ENCODE peak calls at places on chromosome 6, in five cellular contexts. Z is endothelial cell of umbilical vein, C is HCT116, S is HepG2, E is H1. X is an unnamed sample.

GRCh38 chr6:72890233-72890632 is 268.4 kb downstream of the KCNQ5 start:
- DNase-seq in Z (no peak), C (no peak), S (no peak), E (no peak), X (no peak)

GRCh38 chr6:118249680-118250079 is 298.4 kb upstream of the PLN start:
- DNase-seq in Z (peak; percentile 18), C (no peak), S (no peak), E (no peak), X (peak; percentile 59)

GRCh38 chr6:86193821-86194220 is 551.1 kb upstream of the SYNCRIP start:
- DNase-seq in Z (no peak), C (no peak), S (no peak), E (no peak), X (no peak)

GRCh38 chr6:81763968-81764367 is 11.5 kb upstream of the TENT5A start:
- DNase-seq in Z (no peak), C (no peak), S (peak; percentile 50), E (no peak), X (no peak)

GRCh38 chr6:14108571-14109410 is 8.8 kb upstream of the CD83 start:
- DNase-seq in Z (no peak), C (no peak), S (no peak), E (no peak), X (no peak)

GRCh38 chr6:147621280-147621679 is 112.8 kb downstream of the SAMD5 start:
- DNase-seq in Z (no peak), C (no peak), S (peak; percentile 13), E (no peak), X (no peak)

GRCh38 chr6:50602191-50602810 is 111.0 kb upstream of the TFAP2D start:
- DNase-seq in Z (peak; percentile 37), C (peak; percentile 2), S (peak; percentile 41), E (no peak), X (peak; percentile 32)

GRCh38 chr6:157688960-157689599 is 134.0 kb upstream of the SNX9 start:
- DNase-seq in Z (peak; percentile 30), C (peak; percentile 27), S (no peak), E (no peak), X (no peak)

GRCh38 chr6:14441371-14441781 is 323.8 kb downstream of the CD83 start:
- DNase-seq in Z (no peak), C (no peak), S (no peak), E (no peak), X (no peak)

GRCh38 chr6:101114703-101115102 is 233.6 kb upstream of the ASCC3 start:
- DNase-seq in Z (no peak), C (peak; percentile 18), S (peak; percentile 10), E (no peak), X (peak; percentile 79)

GRCh38 chr6:27685278-27685677 is 212.4 kb upstream of the ZNF184 start:
- DNase-seq in Z (no peak), C (no peak), S (no peak), E (no peak), X (no peak)

GRCh38 chr6:114534813-114535212 is 192.0 kb upstream of the HS3ST5 start:
- DNase-seq in Z (no peak), C (no peak), S (no peak), E (no peak), X (peak; percentile 76)

GRCh38 chr6:39770476-39770875 is 21.7 kb upstream of the DAAM2 start:
- DNase-seq in Z (no peak), C (no peak), S (no peak), E (no peak), X (no peak)

GRCh38 chr6:20211037-20211940 is 980 bp downstream of the MBOAT1 start:
- DNase-seq in Z (peak; percentile 42), C (no peak), S (no peak), E (no peak), X (no peak)

GRCh38 chr6:79520534-79520933 is 16.7 kb downstream of the LCA5 start:
- DNase-seq in Z (no peak), C (no peak), S (no peak), E (no peak), X (no peak)

DNA sequence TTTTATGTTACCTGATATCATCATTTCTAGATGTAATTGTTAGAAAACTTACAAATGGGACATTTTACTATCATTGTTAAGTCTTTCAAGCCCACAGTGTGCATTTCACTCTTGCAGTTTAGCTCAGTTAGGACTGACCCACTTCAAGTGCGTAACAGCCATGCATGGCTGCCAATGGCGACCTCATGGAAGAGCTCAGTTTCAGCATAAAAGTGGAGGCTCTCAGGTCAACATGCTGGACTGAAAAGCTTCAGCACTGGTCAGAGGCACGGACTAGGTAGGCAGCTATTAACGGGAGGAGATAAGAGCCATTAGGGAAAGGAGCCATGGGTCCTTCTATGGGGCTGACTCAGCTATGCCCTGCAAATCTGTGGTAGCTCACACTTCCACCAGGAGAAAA is 101.7 kb downstream of the TTLL2 start:
- DNase-seq in Z (no peak), C (no peak), S (no peak), E (no peak), X (no peak)
- TF ChIP-seq EZH2 in Z (no peak), C (no peak), S (no peak), E (no peak), X (no peak)

DNA sequence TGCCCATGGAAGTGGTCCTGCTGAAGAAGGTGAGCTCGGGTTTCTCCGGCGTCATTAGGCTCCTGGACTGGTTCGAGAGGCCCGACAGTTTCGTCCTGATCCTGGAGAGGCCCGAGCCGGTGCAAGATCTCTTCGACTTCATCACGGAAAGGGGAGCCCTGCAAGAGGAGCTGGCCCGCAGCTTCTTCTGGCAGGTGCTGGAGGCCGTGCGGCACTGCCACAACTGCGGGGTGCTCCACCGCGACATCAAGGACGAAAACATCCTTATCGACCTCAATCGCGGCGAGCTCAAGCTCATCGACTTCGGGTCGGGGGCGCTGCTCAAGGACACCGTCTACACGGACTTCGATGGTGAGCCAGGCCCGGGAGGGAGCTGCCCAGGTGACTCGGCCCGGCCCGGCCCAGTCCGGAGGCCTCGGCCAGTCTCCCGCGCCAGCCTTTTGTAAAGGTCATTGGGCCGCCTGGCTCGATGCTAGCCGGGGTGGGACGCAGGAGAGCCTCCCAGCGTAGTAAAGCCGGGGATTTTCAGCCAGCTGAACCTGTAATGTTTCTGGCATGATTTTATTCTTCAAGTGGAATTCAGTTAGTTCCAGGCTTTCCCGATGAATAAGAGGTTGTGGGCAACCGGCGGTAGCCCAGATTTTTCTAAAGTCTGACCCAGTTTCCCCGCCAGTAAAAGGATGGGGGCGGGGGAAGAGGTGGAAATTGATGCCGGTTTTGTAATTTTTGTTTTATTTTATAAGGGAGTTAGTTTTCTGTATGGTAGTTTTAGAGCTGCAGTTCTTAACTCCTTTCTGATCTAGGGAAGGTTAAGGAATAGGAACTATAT is 1.4 kb downstream of the PIM1 start:
- DNase-seq in Z (peak; percentile 48), C (no peak), S (no peak), E (no peak), X (no peak)
- TF ChIP-seq POLR2AphosphoS5 in Z (no peak), C (no peak), S (no peak), E (no peak), X (no peak)

DNA sequence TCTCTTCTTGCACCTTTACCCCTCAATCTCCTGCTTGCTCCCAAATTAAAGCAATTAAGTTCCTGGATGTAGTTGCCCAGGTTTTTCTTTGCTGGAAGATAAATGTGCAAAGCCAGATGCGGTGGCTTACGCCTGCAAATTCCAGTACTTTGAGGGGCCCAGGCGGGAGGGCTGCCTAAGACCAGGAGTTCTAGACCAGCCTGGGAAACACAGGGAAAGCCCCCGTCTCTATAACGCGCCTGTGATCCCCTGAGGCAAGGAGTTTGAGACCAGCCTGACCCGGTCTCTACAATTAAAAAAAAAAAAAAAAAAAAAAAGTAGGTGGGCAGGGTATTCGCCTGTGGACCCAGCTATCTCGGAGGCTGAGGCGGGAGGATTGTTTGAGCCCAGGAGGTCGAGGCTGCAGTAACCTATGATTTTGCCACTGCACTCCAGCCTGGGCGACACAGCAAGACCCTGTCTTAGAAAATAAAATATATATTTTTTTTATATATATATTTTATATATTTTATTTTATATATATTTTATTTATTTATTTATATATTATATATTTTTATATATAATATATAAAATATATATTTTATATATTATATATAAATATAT is 461 bp upstream of the DCDC2 start:
- DNase-seq in Z (no peak), C (no peak), S (no peak), E (no peak), X (no peak)
- TF ChIP-seq EZH2 in Z (no peak), C (no peak), S (no peak), E (no peak), X (no peak)

GRCh38 chr6:35489995-35490791 is 6.7 kb downstream of the TEAD3 start:
- DNase-seq in Z (no peak), C (no peak), S (no peak), E (peak; percentile 84), X (no peak)
- TF ChIP-seq POLR2AphosphoS5 in Z (no peak), C (no peak), S (no peak), E (peak; percentile 61), X (no peak)